ENCODE peak calls at places on chromosomes 11 and 22, in four cellular contexts. One of them, this sample, is unnamed.

GRCh38 chr11:101158119-101158518 is 28.5 kb upstream of the PGR start:
- DNase-seq in SK-N-SH: no peak
- DNase-seq in ovary: no peak
- DNase-seq in transverse colon: no peak
- DNase-seq in this sample: no peak

GRCh38 chr22:22213231-22213630 is 31.4 kb upstream of the VPREB1 start:
- DNase-seq in SK-N-SH: no peak
- DNase-seq in transverse colon: no peak
- DNase-seq in ovary: no peak
- DNase-seq in this sample: no peak

GRCh38 chr22:23370251-23370650 is 189.9 kb downstream of the BCR start:
- DNase-seq in SK-N-SH: no peak
- DNase-seq in ovary: no peak
- DNase-seq in transverse colon: no peak
- DNase-seq in this sample: no peak

GRCh38 chr11:765025-765801 is 12.1 kb downstream of the GATD1 start:
- DNase-seq in transverse colon: peak; percentile 56
- DNase-seq in ovary: peak; percentile 64
- DNase-seq in SK-N-SH: peak; percentile 92
- DNase-seq in this sample: no peak

GRCh38 chr11:119696378-119697157 is 32.4 kb downstream of the NECTIN1 start:
- DNase-seq in ovary: no peak
- DNase-seq in transverse colon: peak; percentile 44
- DNase-seq in SK-N-SH: no peak
- DNase-seq in this sample: no peak

GRCh38 chr22:22168190-22168940 is 76.2 kb upstream of the VPREB1 start:
- DNase-seq in transverse colon: peak; percentile 26
- DNase-seq in ovary: no peak
- DNase-seq in SK-N-SH: peak; percentile 16
- DNase-seq in this sample: no peak

GRCh38 chr11:12135185-12135584 is 24.8 kb downstream of the MICAL2 start:
- DNase-seq in ovary: no peak
- DNase-seq in transverse colon: peak; percentile 3
- DNase-seq in SK-N-SH: no peak
- DNase-seq in this sample: no peak

GRCh38 chr11:44883277-44883676 is 67.4 kb downstream of the TP53I11 start:
- DNase-seq in transverse colon: peak; percentile 24
- DNase-seq in ovary: no peak
- DNase-seq in SK-N-SH: no peak
- DNase-seq in this sample: no peak

GRCh38 chr11:12213920-12214319 is 103.5 kb downstream of the MICAL2 start:
- DNase-seq in ovary: no peak
- DNase-seq in transverse colon: no peak
- DNase-seq in SK-N-SH: no peak
- DNase-seq in this sample: no peak

GRCh38 chr22:46250035-46250782 is at the start of gene CDPF1:
- DNase-seq in SK-N-SH: peak; percentile 98
- DNase-seq in transverse colon: peak; percentile 95
- DNase-seq in ovary: peak; percentile 90
- DNase-seq in this sample: peak; percentile 79

GRCh38 chr11:65927904-65928397 is 8.7 kb downstream of the DRAP1 start:
- DNase-seq in SK-N-SH: no peak
- DNase-seq in transverse colon: peak; percentile 73
- DNase-seq in ovary: no peak
- DNase-seq in this sample: no peak

GRCh38 chr11:120352405-120352804 is 16.2 kb downstream of the ARHGEF12 start:
- DNase-seq in ovary: no peak
- DNase-seq in SK-N-SH: no peak
- DNase-seq in transverse colon: peak; percentile 22
- DNase-seq in this sample: no peak

GRCh38 chr11:113138731-113139130 is 175.7 kb upstream of the TTC12 start:
- DNase-seq in SK-N-SH: no peak
- DNase-seq in transverse colon: no peak
- DNase-seq in ovary: no peak
- DNase-seq in this sample: no peak

GRCh38 chr22:37012262-37012904 is 6.9 kb downstream of the TST start:
- DNase-seq in ovary: no peak
- DNase-seq in SK-N-SH: no peak
- DNase-seq in transverse colon: peak; percentile 90
- DNase-seq in this sample: no peak

GRCh38 chr11:62030071-62030684 is 62.7 kb upstream of the FTH1 start:
- DNase-seq in ovary: no peak
- DNase-seq in SK-N-SH: no peak
- DNase-seq in transverse colon: no peak
- DNase-seq in this sample: no peak

GRCh38 chr11:72722050-72722748 is 30.0 kb downstream of the ARAP1 start:
- DNase-seq in transverse colon: peak; percentile 91
- DNase-seq in ovary: peak; percentile 90
- DNase-seq in SK-N-SH: peak; percentile 92
- DNase-seq in this sample: peak; percentile 77

GRCh38 chr11:1992111-1992510 is 5.5 kb downstream of the H19 start:
- DNase-seq in ovary: peak; percentile 33
- DNase-seq in transverse colon: no peak
- DNase-seq in SK-N-SH: no peak
- DNase-seq in this sample: no peak

GRCh38 chr11:37141707-37142106 is 543.7 kb upstream of the RAG2 start:
- DNase-seq in ovary: no peak
- DNase-seq in transverse colon: no peak
- DNase-seq in SK-N-SH: no peak
- DNase-seq in this sample: no peak

GRCh38 chr11:65546217-65546958 is 11.8 kb downstream of the LTBP3 start:
- DNase-seq in SK-N-SH: peak; percentile 88
- DNase-seq in ovary: peak; percentile 81
- DNase-seq in transverse colon: peak; percentile 99
- DNase-seq in this sample: peak; percentile 71

GRCh38 chr11:65506770-65507485 is 8.1 kb downstream of the MALAT1 start:
- DNase-seq in ovary: peak; percentile 72
- DNase-seq in SK-N-SH: no peak
- DNase-seq in transverse colon: peak; percentile 74
- DNase-seq in this sample: peak; percentile 57

GRCh38 chr22:43749473-43749872 is 62.6 kb downstream of the EFCAB6 start:
- DNase-seq in transverse colon: no peak
- DNase-seq in ovary: no peak
- DNase-seq in SK-N-SH: no peak
- DNase-seq in this sample: no peak

GRCh38 chr11:18321622-18321990 is 334 bp downstream of the HPS5 start:
- DNase-seq in ovary: no peak
- DNase-seq in transverse colon: no peak
- DNase-seq in SK-N-SH: peak; percentile 9
- DNase-seq in this sample: no peak

GRCh38 chr22:38966942-38967341 is 9.5 kb downstream of the APOBEC3A start:
- DNase-seq in SK-N-SH: no peak
- DNase-seq in ovary: no peak
- DNase-seq in transverse colon: no peak
- DNase-seq in this sample: no peak

GRCh38 chr11:16603245-16603644 is 135.2 kb upstream of the C11orf58 start:
- DNase-seq in transverse colon: no peak
- DNase-seq in SK-N-SH: no peak
- DNase-seq in ovary: no peak
- DNase-seq in this sample: no peak

GRCh38 chr11:131495417-131495816 is 125.0 kb downstream of the NTM start:
- DNase-seq in transverse colon: peak; percentile 20
- DNase-seq in SK-N-SH: no peak
- DNase-seq in ovary: peak; percentile 61
- DNase-seq in this sample: peak; percentile 22

GRCh38 chr11:101860694-101861371 is 54.0 kb upstream of the CEP126 start:
- DNase-seq in ovary: peak; percentile 40
- DNase-seq in transverse colon: peak; percentile 29
- DNase-seq in SK-N-SH: peak; percentile 30
- DNase-seq in this sample: peak; percentile 41

GRCh38 chr11:60345489-60345888 is 18.4 kb downstream of the MS4A6E start:
- DNase-seq in transverse colon: peak; percentile 37
- DNase-seq in SK-N-SH: no peak
- DNase-seq in ovary: no peak
- DNase-seq in this sample: peak; percentile 15

GRCh38 chr22:20650294-20651207 is 123.4 kb upstream of the SERPIND1 start:
- DNase-seq in ovary: no peak
- DNase-seq in transverse colon: no peak
- DNase-seq in SK-N-SH: no peak
- DNase-seq in this sample: no peak

GRCh38 chr11:27464155-27464759 is 8.3 kb downstream of the LGR4 start:
- DNase-seq in ovary: no peak
- DNase-seq in transverse colon: no peak
- DNase-seq in SK-N-SH: no peak
- DNase-seq in this sample: no peak

GRCh38 chr11:118095967-118096367 is 9.2 kb upstream of the SMIM35 start:
- DNase-seq in ovary: no peak
- DNase-seq in SK-N-SH: no peak
- DNase-seq in transverse colon: no peak
- DNase-seq in this sample: no peak

GRCh38 chr11:118095493-118095892 is 8.7 kb upstream of the SMIM35 start:
- DNase-seq in transverse colon: no peak
- DNase-seq in ovary: no peak
- DNase-seq in SK-N-SH: no peak
- DNase-seq in this sample: no peak

GRCh38 chr11:118091690-118092089 is 4.9 kb upstream of the SMIM35 start:
- DNase-seq in SK-N-SH: no peak
- DNase-seq in ovary: no peak
- DNase-seq in transverse colon: no peak
- DNase-seq in this sample: no peak

GRCh38 chr11:118090545-118091162 is 3.9 kb upstream of the SMIM35 start:
- DNase-seq in ovary: no peak
- DNase-seq in SK-N-SH: no peak
- DNase-seq in transverse colon: no peak
- DNase-seq in this sample: no peak

DNA sequence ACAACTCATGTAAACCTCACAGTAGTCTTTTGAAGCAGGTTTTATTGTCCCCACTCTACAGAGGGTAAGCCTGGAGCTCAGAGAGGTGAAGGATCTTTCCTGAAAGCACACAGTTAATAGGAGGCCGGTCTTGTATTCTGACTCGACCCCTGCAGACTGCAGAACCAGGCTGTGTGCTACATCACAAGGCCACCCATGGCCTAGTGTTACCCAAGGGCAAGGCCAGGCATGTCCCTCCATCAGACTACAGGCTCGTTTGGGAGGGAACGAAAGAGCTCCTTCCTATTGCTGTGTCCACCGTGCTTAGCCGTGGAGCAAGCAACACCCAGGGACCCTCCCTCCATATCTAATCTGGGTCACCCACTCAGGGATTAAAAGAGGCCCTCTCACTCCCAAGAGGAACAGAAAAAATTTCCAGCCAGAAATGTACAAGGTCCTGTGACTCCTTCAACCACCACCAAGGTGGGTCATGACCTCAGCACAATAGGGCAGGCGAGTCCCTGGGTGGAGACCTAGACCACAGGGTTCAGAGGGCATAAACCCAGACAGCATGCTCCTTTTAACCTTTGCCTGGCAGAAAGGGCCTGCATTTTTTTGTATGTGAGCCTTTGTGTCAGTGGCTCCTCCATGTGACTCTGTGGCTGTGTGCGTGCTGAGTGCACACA is 6.3 kb upstream of the SMIM35 start:
- DNase-seq in transverse colon: no peak
- DNase-seq in ovary: no peak
- DNase-seq in SK-N-SH: no peak
- DNase-seq in this sample: no peak
- TF ChIP-seq EP300 in transverse colon: no peak
- TF ChIP-seq EP300 in ovary: no peak
- TF ChIP-seq EP300 in SK-N-SH: no peak
- TF ChIP-seq EP300 in this sample: no peak

GRCh38 chr11:31813242-31813960 is 2.3 kb upstream of the PAX6 start:
- DNase-seq in transverse colon: no peak
- DNase-seq in SK-N-SH: peak; percentile 23
- DNase-seq in ovary: no peak
- DNase-seq in this sample: no peak
- H3K4me3 ChIP-seq in transverse colon: peak overlapping the region; percentile 25
- H3K4me3 ChIP-seq in SK-N-SH: peak overlapping the region; percentile 37
- H3K4me3 ChIP-seq in ovary: peak overlapping the region; percentile 35
- H3K4me3 ChIP-seq in this sample: peak overlapping the region; percentile 44

DNA sequence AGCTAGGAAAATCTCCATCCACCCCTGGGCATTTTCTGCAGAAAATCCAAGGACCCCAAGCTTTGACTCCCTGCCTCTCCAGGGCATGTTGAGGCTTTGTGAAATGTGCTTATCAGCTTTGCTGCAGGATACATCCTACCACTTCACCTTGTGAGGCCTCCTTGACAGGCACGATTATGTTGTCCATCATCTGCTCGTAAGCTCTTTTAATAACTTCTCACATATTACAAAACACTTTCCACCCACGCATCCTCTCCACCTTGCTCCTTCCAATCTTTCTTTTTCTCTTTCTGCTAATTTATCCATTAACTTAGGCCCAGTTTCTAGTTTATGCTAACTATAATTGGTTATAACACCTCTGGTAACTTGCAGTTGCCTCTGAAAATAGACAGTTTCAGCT is 147.0 kb upstream of the MTNR1B start:
- DNase-seq in ovary: no peak
- DNase-seq in SK-N-SH: no peak
- DNase-seq in transverse colon: no peak
- DNase-seq in this sample: no peak
- TF ChIP-seq EP300 in ovary: no peak
- TF ChIP-seq EP300 in SK-N-SH: no peak
- TF ChIP-seq EP300 in transverse colon: no peak
- TF ChIP-seq EP300 in this sample: no peak

GRCh38 chr11:68892576-68892975 is 11.1 kb downstream of the MRPL21 start:
- DNase-seq in transverse colon: no peak
- DNase-seq in SK-N-SH: no peak
- DNase-seq in ovary: no peak
- DNase-seq in this sample: no peak

GRCh38 chr11:68893282-68893681 is 10.3 kb downstream of the MRPL21 start:
- DNase-seq in ovary: no peak
- DNase-seq in SK-N-SH: no peak
- DNase-seq in transverse colon: no peak
- DNase-seq in this sample: no peak

GRCh38 chr11:68889948-68890446 is 13.6 kb downstream of the MRPL21 start:
- DNase-seq in ovary: peak; percentile 62
- DNase-seq in SK-N-SH: peak; percentile 89
- DNase-seq in transverse colon: peak; percentile 30
- DNase-seq in this sample: peak; percentile 62

GRCh38 chr11:68891356-68891948 is 12.2 kb downstream of the MRPL21 start:
- DNase-seq in ovary: no peak
- DNase-seq in transverse colon: no peak
- DNase-seq in SK-N-SH: no peak
- DNase-seq in this sample: no peak

DNA sequence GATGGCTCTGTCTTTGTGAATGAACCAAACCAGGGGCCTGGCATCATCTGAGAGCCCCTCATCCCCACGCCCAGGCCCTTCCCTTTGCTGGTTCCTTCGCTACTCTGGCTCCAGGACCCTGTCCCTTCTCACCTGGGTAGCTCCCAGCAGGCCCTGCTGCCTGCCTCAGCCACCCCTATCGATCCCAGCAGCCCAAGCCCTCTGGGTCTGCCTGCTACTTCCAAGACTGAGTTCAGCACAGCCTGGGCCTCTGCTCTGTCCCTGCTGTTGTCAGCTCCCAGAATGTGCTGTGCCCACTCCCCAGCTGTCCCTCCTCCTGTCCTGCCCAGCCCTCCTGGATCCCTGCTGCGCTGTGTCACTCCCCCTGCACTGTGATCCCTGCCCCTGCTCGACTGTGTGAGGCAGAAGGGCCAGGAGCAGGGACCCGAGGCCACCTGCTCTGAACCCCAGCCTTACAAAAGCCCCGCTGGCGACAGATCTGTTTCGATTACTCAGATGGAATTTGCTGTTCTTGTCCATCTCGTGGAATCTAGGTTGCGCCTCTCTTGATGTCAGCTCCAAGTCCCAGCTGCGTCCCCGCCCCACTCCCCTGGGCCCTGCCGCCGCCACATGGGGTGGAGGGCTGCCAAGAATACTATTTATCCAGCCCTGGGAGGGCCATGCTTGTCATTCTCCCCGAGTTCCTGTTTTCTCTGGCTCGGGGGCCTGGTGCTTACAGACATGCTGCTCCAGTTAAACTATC is 13.0 kb downstream of the MRPL21 start:
- DNase-seq in ovary: no peak
- DNase-seq in transverse colon: peak; percentile 28
- DNase-seq in SK-N-SH: peak; percentile 97
- DNase-seq in this sample: peak; percentile 84
- H3K4me3 ChIP-seq in ovary: no peak overlapping the region
- H3K4me3 ChIP-seq in transverse colon: no peak overlapping the region
- H3K4me3 ChIP-seq in SK-N-SH: peak overlapping the region; percentile 19
- H3K4me3 ChIP-seq in this sample: no peak overlapping the region